ENCODE peak calls at places on chromosomes 5 and 9, in eight cellular contexts. P is stimulated activated CD8-positive, alpha-beta memory T cell treated with anti-CD3 and anti-CD28 coated beads, Interleukin-2, amount 100 ng/mL, for 48 hours; I is RPMI7951; X is M059J; Y is left lung; O is activated effector memory CD4-positive, alpha-beta T cell treated with anti-CD3 and anti-CD28 coated beads, Interleukin-2, amount 50 U/mL, for 16 hours; M is right cardiac atrium; B is stimulated activated naive CD8-positive, alpha-beta T cell treated with anti-CD3 and anti-CD28 coated beads, Interleukin-15, Interleukin-2, amounts not matched to agents 100 U/mL and 50 U/mL, for 24 hours. C is an unnamed sample.
A peak's percentile ranks its signal among the peaks of the same experiment; 100 is the strongest.

GRCh38 chr5:139708877-139709586 is 60.9 kb downstream of the CXXC5 start:
- DNase-seq in B (no peak), O (no peak), I (peak; percentile 78), Y (no peak), P (no peak), M (peak; percentile 77), X (peak; percentile 97), C (peak; percentile 96)

GRCh38 chr5:54088081-54088480 is 222.3 kb downstream of the ARL15 start:
- DNase-seq in M (no peak), I (no peak), B (no peak), X (peak; percentile 29), P (no peak), Y (no peak), O (no peak), C (no peak)

GRCh38 chr5:53069626-53070025 is 39.9 kb downstream of the MOCS2 start:
- DNase-seq in X (peak; percentile 91), Y (no peak), P (peak; percentile 19), B (peak; percentile 61), O (peak; percentile 76), M (peak; percentile 18), I (peak; percentile 29), C (peak; percentile 43)

GRCh38 chr5:140357731-140358093 is 2.3 kb upstream of the SLC4A9 start:
- DNase-seq in B (peak; percentile 80), O (peak; percentile 90), P (peak; percentile 49), M (peak; percentile 92), Y (peak; percentile 92), I (peak; percentile 76), X (peak; percentile 80), C (peak; percentile 85)

GRCh38 chr9:26245072-26245471 is 566.8 kb upstream of the TUSC1 start:
- DNase-seq in I (no peak), P (no peak), X (no peak), M (no peak), B (no peak), Y (no peak), O (no peak), C (no peak)

GRCh38 chr5:54524704-54525103 is 7.1 kb downstream of the SNX18 start:
- DNase-seq in B (no peak), I (no peak), P (no peak), M (peak; percentile 72), X (no peak), Y (peak; percentile 75), O (no peak), C (peak; percentile 38)

GRCh38 chr5:110815916-110816605 is 77.3 kb downstream of the SLC25A46 start:
- DNase-seq in X (peak; percentile 4), M (no peak), P (no peak), B (no peak), Y (no peak), O (no peak), I (no peak), C (no peak)

GRCh38 chr5:35963381-35963843 is 25.0 kb upstream of the CAPSL start:
- DNase-seq in P (no peak), O (no peak), I (peak; percentile 33), M (no peak), Y (no peak), X (peak; percentile 10), B (peak; percentile 30), C (no peak)

GRCh38 chr9:18555105-18555883 is 81.3 kb downstream of the ADAMTSL1 start:
- DNase-seq in M (no peak), X (no peak), Y (no peak), P (no peak), O (no peak), B (no peak), I (no peak), C (no peak)

GRCh38 chr5:111680737-111681413 is 76.1 kb downstream of the NREP start:
- DNase-seq in I (peak; percentile 98), P (no peak), B (no peak), M (peak; percentile 66), Y (no peak), O (no peak), X (peak; percentile 96), C (peak; percentile 89)

GRCh38 chr9:2418619-2419018 is 203.0 kb upstream of the VLDLR start:
- DNase-seq in P (no peak), X (peak; percentile 63), M (no peak), I (peak; percentile 39), O (no peak), B (no peak), Y (no peak), C (peak; percentile 76)

GRCh38 chr9:13111778-13112177 is 167.7 kb downstream of the MPDZ start:
- DNase-seq in B (no peak), I (no peak), M (no peak), Y (no peak), P (no peak), O (no peak), X (no peak), C (no peak)

GRCh38 chr5:180607861-180608571 is 16.7 kb upstream of the SCGB3A1 start:
- DNase-seq in M (no peak), P (no peak), I (no peak), Y (peak; percentile 36), X (no peak), O (no peak), B (no peak), C (peak; percentile 89)

GRCh38 chr9:110179734-110180133 is 28.2 kb downstream of the C9orf152 start:
- DNase-seq in B (no peak), O (no peak), I (peak; percentile 48), Y (no peak), X (peak; percentile 69), M (no peak), P (no peak), C (peak; percentile 18)

GRCh38 chr9:121698627-121699270 is 47.3 kb downstream of the DAB2IP start:
- DNase-seq in I (no peak), Y (peak; percentile 77), P (no peak), M (peak; percentile 69), O (no peak), X (no peak), B (no peak), C (no peak)

GRCh38 chr9:18821794-18822193 is 211.2 kb downstream of the SAXO1 start:
- DNase-seq in B (no peak), O (no peak), M (no peak), I (peak; percentile 47), P (no peak), X (peak; percentile 65), Y (no peak), C (peak; percentile 43)

GRCh38 chr9:121944741-121945191 is 148.3 kb downstream of the TTLL11 start:
- DNase-seq in X (peak; percentile 85), Y (no peak), M (no peak), O (no peak), I (peak; percentile 56), B (no peak), P (no peak), C (peak; percentile 66)

GRCh38 chr5:135538261-135538660 is 2.5 kb upstream of the NEUROG1 start:
- DNase-seq in Y (no peak), X (no peak), P (no peak), B (no peak), I (no peak), M (no peak), O (no peak), C (no peak)

GRCh38 chr9:89802809-89803355 is 198.1 kb downstream of the GADD45G start:
- DNase-seq in M (peak; percentile 93), B (no peak), I (no peak), O (no peak), P (no peak), Y (no peak), X (peak; percentile 15), C (no peak)

GRCh38 chr5:103385722-103386121 is 127.2 kb downstream of the MACIR start:
- DNase-seq in P (no peak), I (no peak), Y (no peak), M (no peak), B (no peak), X (no peak), O (no peak), C (no peak)

GRCh38 chr5:72178910-72179815 is 71.9 kb downstream of the MAP1B start:
- DNase-seq in X (peak; percentile 97), M (peak; percentile 87), Y (no peak), O (no peak), I (peak; percentile 92), P (no peak), B (no peak), C (peak; percentile 90)

GRCh38 chr5:178203670-178204204 is 596 bp upstream of the HNRNPAB start:
- DNase-seq in I (no peak), O (no peak), Y (peak; percentile 87), X (no peak), M (no peak), B (peak; percentile 47), P (no peak), C (no peak)

GRCh38 chr9:133282454-133283238 is 7.6 kb upstream of the ABO start:
- DNase-seq in X (no peak), I (no peak), P (no peak), B (no peak), Y (no peak), M (no peak), O (no peak), C (no peak)

GRCh38 chr9:123996731-123997421 is 14.7 kb upstream of the LHX2 start:
- DNase-seq in P (peak; percentile 44), Y (peak; percentile 68), I (peak; percentile 46), X (peak; percentile 58), M (peak; percentile 71), B (peak; percentile 74), O (no peak), C (no peak)

GRCh38 chr5:150534811-150535210 is 26.9 kb downstream of the NDST1 start:
- DNase-seq in P (no peak), Y (no peak), X (no peak), B (no peak), O (no peak), I (no peak), M (no peak), C (no peak)

GRCh38 chr5:54214747-54215146 is 95.6 kb downstream of the ARL15 start:
- DNase-seq in I (no peak), O (no peak), X (no peak), Y (no peak), M (no peak), B (no peak), P (no peak), C (no peak)

GRCh38 chr9:128275198-128276007 is at the start of gene GOLGA2:
- DNase-seq in X (peak; percentile 62), M (peak; percentile 73), O (no peak), P (peak; percentile 64), Y (no peak), I (peak; percentile 49), B (peak; percentile 35), C (peak; percentile 54)

GRCh38 chr9:127919253-127919815 is 2.5 kb upstream of the ST6GALNAC4 start:
- DNase-seq in M (peak; percentile 92), O (no peak), I (peak; percentile 99), P (no peak), X (peak; percentile 100), B (peak; percentile 61), Y (peak; percentile 89), C (peak; percentile 94)

GRCh38 chr9:69157751-69158466 is 16.2 kb upstream of the TJP2 start:
- DNase-seq in I (peak; percentile 38), B (peak; percentile 15), O (no peak), X (peak; percentile 91), M (peak; percentile 61), P (no peak), Y (no peak), C (no peak)

C was measured in myocyte.